ENCODE peak calls at places on chromosomes 2 and 18, in nine cellular contexts. One of them, this sample, is unnamed. For H3K27me3, the result is how much of the 10 kb centered on the place peaks cover.

GRCh38 chr2:69717902-69718301 is 24.0 kb upstream of the ANXA4 start:
- DNase-seq in colonic mucosa: no peak
- DNase-seq in HCT116: no peak
- DNase-seq in tibial artery: no peak
- DNase-seq in GM12878: no peak
- DNase-seq in naive thymus-derived CD4-positive, alpha-beta T cell: no peak
- DNase-seq in neural progenitor cell: no peak
- DNase-seq in cardiac muscle cell: no peak
- DNase-seq in HL-60: no peak
- DNase-seq in this sample: no peak

GRCh38 chr18:35597758-35598157 is 16.2 kb downstream of the GALNT1 start:
- DNase-seq in tibial artery: no peak
- DNase-seq in colonic mucosa: no peak
- DNase-seq in HL-60: no peak
- DNase-seq in naive thymus-derived CD4-positive, alpha-beta T cell: no peak
- DNase-seq in GM12878: no peak
- DNase-seq in HCT116: no peak
- DNase-seq in cardiac muscle cell: no peak
- DNase-seq in neural progenitor cell: no peak
- DNase-seq in this sample: no peak

GRCh38 chr2:44510246-44510645 is 148.5 kb downstream of the CAMKMT start:
- DNase-seq in colonic mucosa: no peak
- DNase-seq in naive thymus-derived CD4-positive, alpha-beta T cell: no peak
- DNase-seq in tibial artery: no peak
- DNase-seq in HCT116: no peak
- DNase-seq in cardiac muscle cell: no peak
- DNase-seq in HL-60: no peak
- DNase-seq in neural progenitor cell: no peak
- DNase-seq in GM12878: no peak
- DNase-seq in this sample: no peak

GRCh38 chr2:161090401-161090800 is 69.8 kb upstream of the TANK start:
- DNase-seq in GM12878: no peak
- DNase-seq in colonic mucosa: no peak
- DNase-seq in tibial artery: no peak
- DNase-seq in HL-60: peak
- DNase-seq in naive thymus-derived CD4-positive, alpha-beta T cell: peak
- DNase-seq in HCT116: no peak
- DNase-seq in cardiac muscle cell: peak
- DNase-seq in neural progenitor cell: no peak
- DNase-seq in this sample: no peak

GRCh38 chr18:57644540-57644939 is 22.9 kb upstream of the NARS1 start:
- DNase-seq in HCT116: no peak
- DNase-seq in neural progenitor cell: no peak
- DNase-seq in naive thymus-derived CD4-positive, alpha-beta T cell: no peak
- DNase-seq in colonic mucosa: no peak
- DNase-seq in HL-60: no peak
- DNase-seq in GM12878: no peak
- DNase-seq in tibial artery: no peak
- DNase-seq in cardiac muscle cell: peak
- DNase-seq in this sample: no peak

GRCh38 chr18:26813043-26813442 is 52.5 kb downstream of the AQP4 start:
- DNase-seq in cardiac muscle cell: peak
- DNase-seq in naive thymus-derived CD4-positive, alpha-beta T cell: no peak
- DNase-seq in tibial artery: no peak
- DNase-seq in neural progenitor cell: peak
- DNase-seq in HL-60: peak
- DNase-seq in HCT116: peak
- DNase-seq in colonic mucosa: peak
- DNase-seq in GM12878: peak
- DNase-seq in this sample: no peak

GRCh38 chr2:86476092-86476491 is 34.9 kb downstream of the KDM3A start:
- DNase-seq in naive thymus-derived CD4-positive, alpha-beta T cell: no peak
- DNase-seq in HCT116: no peak
- DNase-seq in tibial artery: no peak
- DNase-seq in HL-60: no peak
- DNase-seq in colonic mucosa: no peak
- DNase-seq in neural progenitor cell: no peak
- DNase-seq in GM12878: no peak
- DNase-seq in cardiac muscle cell: peak
- DNase-seq in this sample: no peak

GRCh38 chr2:3223080-3223923 is 154.3 kb downstream of the EIPR1 start:
- DNase-seq in tibial artery: no peak
- DNase-seq in HL-60: no peak
- DNase-seq in neural progenitor cell: no peak
- DNase-seq in colonic mucosa: no peak
- DNase-seq in HCT116: no peak
- DNase-seq in cardiac muscle cell: peak
- DNase-seq in naive thymus-derived CD4-positive, alpha-beta T cell: peak
- DNase-seq in GM12878: peak
- DNase-seq in this sample: no peak

GRCh38 chr2:183269956-183270355 is 145.7 kb downstream of the NUP35 start:
- DNase-seq in cardiac muscle cell: peak
- DNase-seq in GM12878: no peak
- DNase-seq in tibial artery: no peak
- DNase-seq in HL-60: no peak
- DNase-seq in HCT116: no peak
- DNase-seq in naive thymus-derived CD4-positive, alpha-beta T cell: no peak
- DNase-seq in colonic mucosa: no peak
- DNase-seq in neural progenitor cell: no peak
- DNase-seq in this sample: no peak

GRCh38 chr2:217977840-217978535 is 24.8 kb downstream of the TNS1 start:
- DNase-seq in GM12878: no peak
- DNase-seq in HCT116: no peak
- DNase-seq in colonic mucosa: no peak
- DNase-seq in neural progenitor cell: no peak
- DNase-seq in cardiac muscle cell: no peak
- DNase-seq in tibial artery: no peak
- DNase-seq in HL-60: no peak
- DNase-seq in naive thymus-derived CD4-positive, alpha-beta T cell: no peak
- DNase-seq in this sample: no peak

GRCh38 chr2:120988051-120988707 is 252.5 kb downstream of the GLI2 start:
- DNase-seq in cardiac muscle cell: no peak
- DNase-seq in HCT116: no peak
- DNase-seq in neural progenitor cell: no peak
- DNase-seq in colonic mucosa: no peak
- DNase-seq in GM12878: no peak
- DNase-seq in tibial artery: peak
- DNase-seq in naive thymus-derived CD4-positive, alpha-beta T cell: no peak
- DNase-seq in HL-60: no peak
- DNase-seq in this sample: no peak

GRCh38 chr2:110955546-110955945 is 165.2 kb upstream of the BCL2L11 start:
- DNase-seq in cardiac muscle cell: no peak
- DNase-seq in naive thymus-derived CD4-positive, alpha-beta T cell: no peak
- DNase-seq in neural progenitor cell: no peak
- DNase-seq in HL-60: no peak
- DNase-seq in colonic mucosa: no peak
- DNase-seq in GM12878: no peak
- DNase-seq in HCT116: no peak
- DNase-seq in tibial artery: no peak
- DNase-seq in this sample: no peak

GRCh38 chr2:72050734-72051133 is 96.9 kb downstream of the CYP26B1 start:
- DNase-seq in colonic mucosa: no peak
- DNase-seq in tibial artery: no peak
- DNase-seq in cardiac muscle cell: no peak
- DNase-seq in GM12878: no peak
- DNase-seq in naive thymus-derived CD4-positive, alpha-beta T cell: no peak
- DNase-seq in neural progenitor cell: no peak
- DNase-seq in HCT116: no peak
- DNase-seq in HL-60: no peak
- DNase-seq in this sample: no peak

GRCh38 chr2:166671235-166671634 is 177.2 kb upstream of the SCN7A start:
- DNase-seq in GM12878: no peak
- DNase-seq in HL-60: no peak
- DNase-seq in neural progenitor cell: no peak
- DNase-seq in naive thymus-derived CD4-positive, alpha-beta T cell: no peak
- DNase-seq in cardiac muscle cell: peak
- DNase-seq in HCT116: no peak
- DNase-seq in colonic mucosa: no peak
- DNase-seq in tibial artery: no peak
- DNase-seq in this sample: no peak

GRCh38 chr18:3520230-3521085 is 70.5 kb downstream of the TGIF1 start:
- DNase-seq in cardiac muscle cell: no peak
- DNase-seq in naive thymus-derived CD4-positive, alpha-beta T cell: no peak
- DNase-seq in HL-60: no peak
- DNase-seq in HCT116: no peak
- DNase-seq in neural progenitor cell: no peak
- DNase-seq in GM12878: no peak
- DNase-seq in tibial artery: no peak
- DNase-seq in colonic mucosa: no peak
- DNase-seq in this sample: no peak

GRCh38 chr2:25833566-25833965 is 44.7 kb downstream of the ASXL2 start:
- DNase-seq in colonic mucosa: peak
- DNase-seq in neural progenitor cell: no peak
- DNase-seq in cardiac muscle cell: no peak
- DNase-seq in GM12878: no peak
- DNase-seq in tibial artery: no peak
- DNase-seq in naive thymus-derived CD4-positive, alpha-beta T cell: no peak
- DNase-seq in HCT116: no peak
- DNase-seq in HL-60: peak
- DNase-seq in this sample: no peak

GRCh38 chr2:201233192-201234166 is 26.9 kb upstream of the CASP8 start:
- DNase-seq in naive thymus-derived CD4-positive, alpha-beta T cell: peak
- DNase-seq in GM12878: peak
- DNase-seq in cardiac muscle cell: peak
- DNase-seq in neural progenitor cell: no peak
- DNase-seq in colonic mucosa: peak
- DNase-seq in HL-60: peak
- DNase-seq in HCT116: peak
- DNase-seq in tibial artery: no peak
- DNase-seq in this sample: no peak
- H3K4me3 ChIP-seq in naive thymus-derived CD4-positive, alpha-beta T cell: peak
- H3K4me3 ChIP-seq in GM12878: peak
- H3K4me3 ChIP-seq in cardiac muscle cell: no peak
- H3K4me3 ChIP-seq in neural progenitor cell: no peak
- H3K4me3 ChIP-seq in colonic mucosa: peak
- H3K4me3 ChIP-seq in HL-60: peak
- H3K4me3 ChIP-seq in HCT116: peak
- H3K4me3 ChIP-seq in tibial artery: peak
- H3K4me3 ChIP-seq in this sample: peak

GRCh38 chr2:237441605-237442004 is 27.6 kb upstream of the COL6A3 start:
- DNase-seq in GM12878: no peak
- DNase-seq in HCT116: no peak
- DNase-seq in tibial artery: no peak
- DNase-seq in cardiac muscle cell: peak
- DNase-seq in neural progenitor cell: no peak
- DNase-seq in colonic mucosa: no peak
- DNase-seq in naive thymus-derived CD4-positive, alpha-beta T cell: peak
- DNase-seq in HL-60: no peak
- DNase-seq in this sample: no peak
- H3K27ac ChIP-seq in GM12878: no peak
- H3K27ac ChIP-seq in HCT116: no peak
- H3K27ac ChIP-seq in tibial artery: no peak
- H3K27ac ChIP-seq in cardiac muscle cell: no peak
- H3K27ac ChIP-seq in neural progenitor cell: no peak
- H3K27ac ChIP-seq in colonic mucosa: no peak
- H3K27ac ChIP-seq in naive thymus-derived CD4-positive, alpha-beta T cell: peak
- H3K27ac ChIP-seq in HL-60: no peak
- H3K27ac ChIP-seq in this sample: no peak

GRCh38 chr2:118857677-118858484 is 10.4 kb upstream of the EN1 start:
- DNase-seq in cardiac muscle cell: no peak
- DNase-seq in neural progenitor cell: peak
- DNase-seq in tibial artery: no peak
- DNase-seq in GM12878: no peak
- DNase-seq in naive thymus-derived CD4-positive, alpha-beta T cell: no peak
- DNase-seq in HL-60: no peak
- DNase-seq in colonic mucosa: no peak
- DNase-seq in HCT116: no peak
- DNase-seq in this sample: no peak

GRCh38 chr2:118858485-118859156 is 11.2 kb upstream of the EN1 start:
- DNase-seq in HL-60: no peak
- DNase-seq in colonic mucosa: no peak
- DNase-seq in tibial artery: no peak
- DNase-seq in naive thymus-derived CD4-positive, alpha-beta T cell: no peak
- DNase-seq in HCT116: no peak
- DNase-seq in cardiac muscle cell: no peak
- DNase-seq in GM12878: no peak
- DNase-seq in neural progenitor cell: peak
- DNase-seq in this sample: no peak

GRCh38 chr2:118855451-118856279 is 8.2 kb upstream of the EN1 start:
- DNase-seq in HL-60: peak
- DNase-seq in cardiac muscle cell: peak
- DNase-seq in GM12878: no peak
- DNase-seq in tibial artery: peak
- DNase-seq in colonic mucosa: peak
- DNase-seq in naive thymus-derived CD4-positive, alpha-beta T cell: peak
- DNase-seq in neural progenitor cell: peak
- DNase-seq in HCT116: peak
- DNase-seq in this sample: peak

GRCh38 chr2:118856330-118856977 is 9.0 kb upstream of the EN1 start:
- DNase-seq in HL-60: no peak
- DNase-seq in GM12878: no peak
- DNase-seq in cardiac muscle cell: no peak
- DNase-seq in neural progenitor cell: no peak
- DNase-seq in colonic mucosa: no peak
- DNase-seq in tibial artery: no peak
- DNase-seq in naive thymus-derived CD4-positive, alpha-beta T cell: no peak
- DNase-seq in HCT116: no peak
- DNase-seq in this sample: no peak

GRCh38 chr2:118856978-118857676 is 9.7 kb upstream of the EN1 start:
- DNase-seq in naive thymus-derived CD4-positive, alpha-beta T cell: no peak
- DNase-seq in HL-60: no peak
- DNase-seq in tibial artery: no peak
- DNase-seq in colonic mucosa: no peak
- DNase-seq in HCT116: no peak
- DNase-seq in GM12878: no peak
- DNase-seq in cardiac muscle cell: no peak
- DNase-seq in neural progenitor cell: peak
- DNase-seq in this sample: no peak
- H3K27me3 ChIP-seq in naive thymus-derived CD4-positive, alpha-beta T cell: under half
- H3K27me3 ChIP-seq in HL-60: half or more
- H3K27me3 ChIP-seq in tibial artery: half or more
- H3K27me3 ChIP-seq in colonic mucosa: half or more
- H3K27me3 ChIP-seq in HCT116: under half
- H3K27me3 ChIP-seq in GM12878: under half
- H3K27me3 ChIP-seq in cardiac muscle cell: half or more
- H3K27me3 ChIP-seq in neural progenitor cell: half or more
- H3K27me3 ChIP-seq in this sample: under half

DNA sequence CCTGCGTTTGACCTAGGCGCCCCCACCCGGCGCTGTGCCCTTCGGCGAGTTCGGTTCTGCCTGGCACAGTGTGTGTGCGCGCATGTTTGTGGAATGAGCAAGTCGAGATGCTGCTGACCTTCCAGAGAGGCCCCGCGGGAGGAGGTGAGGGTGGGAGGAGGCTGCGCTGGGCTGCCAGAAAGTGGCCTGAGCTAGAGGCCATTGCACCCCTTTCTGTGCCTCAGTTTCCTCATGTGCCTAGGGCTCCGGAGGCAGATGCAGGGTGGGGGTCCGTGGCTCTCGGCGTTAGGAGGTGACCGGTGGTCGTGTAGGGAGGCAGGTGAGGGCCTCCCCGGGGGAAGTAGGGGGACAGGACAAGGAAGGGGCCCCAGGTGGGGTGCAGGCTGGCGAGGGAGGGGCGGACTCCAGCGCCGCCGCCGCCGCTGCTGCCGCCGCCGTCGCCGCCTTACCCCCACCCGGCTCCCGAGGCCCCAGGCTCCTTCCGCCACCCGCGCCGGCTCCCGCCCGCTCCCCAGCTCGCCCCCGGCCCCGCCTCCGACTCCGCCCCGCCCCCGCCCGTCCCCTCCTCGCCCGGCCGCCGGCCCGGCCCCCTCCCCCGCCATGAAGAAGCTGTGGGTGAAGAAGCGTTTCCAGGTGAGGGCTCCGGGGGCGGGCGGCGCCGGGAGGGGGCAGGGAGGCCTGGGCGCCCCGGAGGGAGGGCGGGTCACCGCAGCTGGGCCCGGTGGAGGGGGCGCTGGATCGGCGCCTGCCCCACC is 7.0 kb downstream of the SPEG start:
- DNase-seq in naive thymus-derived CD4-positive, alpha-beta T cell: peak
- DNase-seq in HL-60: no peak
- DNase-seq in colonic mucosa: no peak
- DNase-seq in GM12878: no peak
- DNase-seq in cardiac muscle cell: peak
- DNase-seq in tibial artery: peak
- DNase-seq in neural progenitor cell: peak
- DNase-seq in HCT116: no peak
- DNase-seq in this sample: no peak
- H3K4me3 ChIP-seq in naive thymus-derived CD4-positive, alpha-beta T cell: peak
- H3K4me3 ChIP-seq in HL-60: peak
- H3K4me3 ChIP-seq in colonic mucosa: peak
- H3K4me3 ChIP-seq in GM12878: no peak
- H3K4me3 ChIP-seq in cardiac muscle cell: peak
- H3K4me3 ChIP-seq in tibial artery: peak
- H3K4me3 ChIP-seq in neural progenitor cell: peak
- H3K4me3 ChIP-seq in HCT116: peak
- H3K4me3 ChIP-seq in this sample: peak